ENCODE peak calls at places on chromosomes 4 and X, in seven cellular contexts. One of them, this sample, is unnamed.
A peak's percentile ranks its signal among the peaks of the same experiment; 100 is the strongest.

GRCh38 chr4:17385403-17385802 is 126.5 kb downstream of the QDPR start:
- DNase-seq in astrocyte: peak; percentile 10
- DNase-seq in vagina: no peak
- DNase-seq in K562: no peak
- DNase-seq in cardiac muscle cell: peak; percentile 1
- DNase-seq in heart left ventricle: no peak
- DNase-seq in testis: no peak
- DNase-seq in this sample: no peak

GRCh38 chr4:6426571-6427438 is 45.6 kb downstream of the PPP2R2C start:
- DNase-seq in astrocyte: no peak
- DNase-seq in vagina: no peak
- DNase-seq in K562: no peak
- DNase-seq in cardiac muscle cell: no peak
- DNase-seq in heart left ventricle: no peak
- DNase-seq in testis: no peak
- DNase-seq in this sample: no peak

GRCh38 chrX:132389480-132389879 is 99.4 kb downstream of the MBNL3 start:
- DNase-seq in astrocyte: no peak
- DNase-seq in vagina: no peak
- DNase-seq in K562: no peak
- DNase-seq in cardiac muscle cell: no peak
- DNase-seq in heart left ventricle: no peak
- DNase-seq in testis: no peak
- DNase-seq in this sample: no peak

GRCh38 chr4:2289955-2290333 is 28.0 kb upstream of the MXD4 start:
- DNase-seq in astrocyte: no peak
- DNase-seq in vagina: no peak
- DNase-seq in K562: no peak
- DNase-seq in cardiac muscle cell: no peak
- DNase-seq in heart left ventricle: no peak
- DNase-seq in testis: no peak
- DNase-seq in this sample: peak; percentile 30

GRCh38 chr4:86264269-86264668 is 95.6 kb downstream of the MAPK10 start:
- DNase-seq in astrocyte: no peak
- DNase-seq in vagina: no peak
- DNase-seq in K562: no peak
- DNase-seq in cardiac muscle cell: peak; percentile 9
- DNase-seq in heart left ventricle: no peak
- DNase-seq in testis: no peak
- DNase-seq in this sample: no peak

GRCh38 chr4:115433501-115433900 is 320.1 kb upstream of the NDST4 start:
- DNase-seq in astrocyte: no peak
- DNase-seq in vagina: no peak
- DNase-seq in K562: no peak
- DNase-seq in cardiac muscle cell: no peak
- DNase-seq in heart left ventricle: no peak
- DNase-seq in testis: no peak
- DNase-seq in this sample: no peak

GRCh38 chr4:48290146-48290772 is 20.6 kb upstream of the TEC start:
- DNase-seq in astrocyte: no peak
- DNase-seq in vagina: no peak
- DNase-seq in K562: peak; percentile 64
- DNase-seq in cardiac muscle cell: peak; percentile 13
- DNase-seq in heart left ventricle: no peak
- DNase-seq in testis: no peak
- DNase-seq in this sample: peak; percentile 32

GRCh38 chr4:35286434-35286833 is 957.9 kb downstream of the ARAP2 start:
- DNase-seq in astrocyte: no peak
- DNase-seq in vagina: no peak
- DNase-seq in K562: no peak
- DNase-seq in cardiac muscle cell: peak; percentile 64
- DNase-seq in heart left ventricle: no peak
- DNase-seq in testis: no peak
- DNase-seq in this sample: no peak

GRCh38 chr4:186170966-186171365 is 20.4 kb upstream of the CYP4V2 start:
- DNase-seq in astrocyte: no peak
- DNase-seq in vagina: no peak
- DNase-seq in K562: no peak
- DNase-seq in cardiac muscle cell: no peak
- DNase-seq in heart left ventricle: no peak
- DNase-seq in testis: no peak
- DNase-seq in this sample: no peak

GRCh38 chrX:12610079-12610478 is 181.1 kb upstream of the PRPS2 start:
- DNase-seq in astrocyte: peak; percentile 85
- DNase-seq in vagina: no peak
- DNase-seq in K562: no peak
- DNase-seq in cardiac muscle cell: no peak
- DNase-seq in heart left ventricle: no peak
- DNase-seq in testis: no peak
- DNase-seq in this sample: no peak

GRCh38 chr4:62791386-62791785 is 1591.3 kb downstream of the ADGRL3 start:
- DNase-seq in astrocyte: no peak
- DNase-seq in vagina: no peak
- DNase-seq in K562: no peak
- DNase-seq in cardiac muscle cell: no peak
- DNase-seq in heart left ventricle: no peak
- DNase-seq in testis: no peak
- DNase-seq in this sample: no peak

GRCh38 chr4:20432098-20432497 is 180.4 kb downstream of the SLIT2 start:
- DNase-seq in astrocyte: peak; percentile 41
- DNase-seq in vagina: no peak
- DNase-seq in K562: no peak
- DNase-seq in cardiac muscle cell: no peak
- DNase-seq in heart left ventricle: no peak
- DNase-seq in testis: no peak
- DNase-seq in this sample: no peak

GRCh38 chrX:25206761-25207160 is 191.0 kb upstream of the ARX start:
- DNase-seq in astrocyte: peak; percentile 28
- DNase-seq in vagina: no peak
- DNase-seq in K562: no peak
- DNase-seq in cardiac muscle cell: no peak
- DNase-seq in heart left ventricle: no peak
- DNase-seq in testis: no peak
- DNase-seq in this sample: no peak

GRCh38 chrX:54067741-54068140 is 23.5 kb upstream of the PHF8 start:
- DNase-seq in astrocyte: no peak
- DNase-seq in vagina: no peak
- DNase-seq in K562: no peak
- DNase-seq in cardiac muscle cell: no peak
- DNase-seq in heart left ventricle: no peak
- DNase-seq in testis: no peak
- DNase-seq in this sample: no peak

GRCh38 chr4:6889101-6889735 is 20.4 kb upstream of the TBC1D14 start:
- DNase-seq in astrocyte: no peak
- DNase-seq in vagina: no peak
- DNase-seq in K562: no peak
- DNase-seq in cardiac muscle cell: no peak
- DNase-seq in heart left ventricle: no peak
- DNase-seq in testis: no peak
- DNase-seq in this sample: no peak

GRCh38 chrX:17174671-17175070 is 200.3 kb upstream of the NHS start:
- DNase-seq in astrocyte: no peak
- DNase-seq in vagina: no peak
- DNase-seq in K562: no peak
- DNase-seq in cardiac muscle cell: no peak
- DNase-seq in heart left ventricle: peak; percentile 82
- DNase-seq in testis: no peak
- DNase-seq in this sample: peak; percentile 19

GRCh38 chr4:19026281-19026680 is 1004.7 kb upstream of the LCORL start:
- DNase-seq in astrocyte: peak; percentile 76
- DNase-seq in vagina: no peak
- DNase-seq in K562: no peak
- DNase-seq in cardiac muscle cell: no peak
- DNase-seq in heart left ventricle: no peak
- DNase-seq in testis: peak; percentile 27
- DNase-seq in this sample: no peak

GRCh38 chr4:53520114-53520513 is 71.2 kb downstream of the LNX1 start:
- DNase-seq in astrocyte: no peak
- DNase-seq in vagina: no peak
- DNase-seq in K562: no peak
- DNase-seq in cardiac muscle cell: peak; percentile 48
- DNase-seq in heart left ventricle: no peak
- DNase-seq in testis: no peak
- DNase-seq in this sample: no peak

GRCh38 chrX:119516157-119516702 is 48.0 kb downstream of the SLC25A5 start:
- DNase-seq in astrocyte: peak; percentile 18
- DNase-seq in vagina: no peak
- DNase-seq in K562: peak; percentile 72
- DNase-seq in cardiac muscle cell: peak; percentile 72
- DNase-seq in heart left ventricle: no peak
- DNase-seq in testis: peak; percentile 53
- DNase-seq in this sample: peak; percentile 27

GRCh38 chrX:73963682-73964081 is 340.3 kb upstream of the ZCCHC13 start:
- DNase-seq in astrocyte: no peak
- DNase-seq in vagina: no peak
- DNase-seq in K562: no peak
- DNase-seq in cardiac muscle cell: no peak
- DNase-seq in heart left ventricle: peak; percentile 66
- DNase-seq in testis: peak; percentile 23
- DNase-seq in this sample: no peak

GRCh38 chrX:31123335-31123734 is 51.5 kb upstream of the FTHL17 start:
- DNase-seq in astrocyte: no peak
- DNase-seq in vagina: no peak
- DNase-seq in K562: no peak
- DNase-seq in cardiac muscle cell: no peak
- DNase-seq in heart left ventricle: no peak
- DNase-seq in testis: no peak
- DNase-seq in this sample: no peak

GRCh38 chr4:173293663-173294062 is 40.5 kb downstream of the HMGB2 start:
- DNase-seq in astrocyte: no peak
- DNase-seq in vagina: no peak
- DNase-seq in K562: no peak
- DNase-seq in cardiac muscle cell: no peak
- DNase-seq in heart left ventricle: no peak
- DNase-seq in testis: no peak
- DNase-seq in this sample: no peak

GRCh38 chr4:40995850-40996249 is 218.5 kb downstream of the APBB2 start:
- DNase-seq in astrocyte: peak; percentile 83
- DNase-seq in vagina: no peak
- DNase-seq in K562: no peak
- DNase-seq in cardiac muscle cell: no peak
- DNase-seq in heart left ventricle: no peak
- DNase-seq in testis: no peak
- DNase-seq in this sample: no peak
- H3K4me1 ChIP-seq in astrocyte: peaks cover 45% of the 10 kb centered on the region
- H3K4me1 ChIP-seq in vagina: peaks cover 9% of the 10 kb centered on the region
- H3K4me1 ChIP-seq in K562: no peaks in the 10 kb centered on the region
- H3K4me1 ChIP-seq in cardiac muscle cell: no peaks in the 10 kb centered on the region
- H3K4me1 ChIP-seq in heart left ventricle: peaks cover 27% of the 10 kb centered on the region
- H3K4me1 ChIP-seq in testis: peaks cover 4% of the 10 kb centered on the region
- H3K4me1 ChIP-seq in this sample: no peaks in the 10 kb centered on the region

GRCh38 chr4:41935652-41936021 is 408 bp downstream of the TMEM33 start:
- DNase-seq in astrocyte: no peak
- DNase-seq in vagina: no peak
- DNase-seq in K562: peak; percentile 33
- DNase-seq in cardiac muscle cell: no peak
- DNase-seq in heart left ventricle: no peak
- DNase-seq in testis: no peak
- DNase-seq in this sample: no peak

GRCh38 chr4:41933997-41934812 is 1.0 kb upstream of the TMEM33 start:
- DNase-seq in astrocyte: no peak
- DNase-seq in vagina: no peak
- DNase-seq in K562: no peak
- DNase-seq in cardiac muscle cell: no peak
- DNase-seq in heart left ventricle: no peak
- DNase-seq in testis: peak; percentile 54
- DNase-seq in this sample: no peak

GRCh38 chr4:41939016-41939623 is 3.9 kb downstream of the TMEM33 start:
- DNase-seq in astrocyte: no peak
- DNase-seq in vagina: no peak
- DNase-seq in K562: no peak
- DNase-seq in cardiac muscle cell: no peak
- DNase-seq in heart left ventricle: no peak
- DNase-seq in testis: no peak
- DNase-seq in this sample: no peak

GRCh38 chr4:41932988-41933387 is 2.2 kb upstream of the TMEM33 start:
- DNase-seq in astrocyte: no peak
- DNase-seq in vagina: no peak
- DNase-seq in K562: no peak
- DNase-seq in cardiac muscle cell: no peak
- DNase-seq in heart left ventricle: no peak
- DNase-seq in testis: no peak
- DNase-seq in this sample: no peak

GRCh38 chr4:41934813-41935651 is at the start of gene TMEM33:
- DNase-seq in astrocyte: peak; percentile 76
- DNase-seq in vagina: no peak
- DNase-seq in K562: peak; percentile 87
- DNase-seq in cardiac muscle cell: peak; percentile 88
- DNase-seq in heart left ventricle: peak; percentile 91
- DNase-seq in testis: peak; percentile 93
- DNase-seq in this sample: peak; percentile 86
- TF ChIP-seq CTCF in astrocyte: no peak
- TF ChIP-seq CTCF in vagina: peak; percentile 6
- TF ChIP-seq CTCF in K562: no peak
- TF ChIP-seq CTCF in cardiac muscle cell: peak; percentile 15
- TF ChIP-seq CTCF in heart left ventricle: no peak
- TF ChIP-seq CTCF in testis: no peak
- TF ChIP-seq CTCF in this sample: no peak

GRCh38 chr4:40190880-40191815 is 5.7 kb upstream of the RHOH start:
- DNase-seq in astrocyte: no peak
- DNase-seq in vagina: no peak
- DNase-seq in K562: no peak
- DNase-seq in cardiac muscle cell: no peak
- DNase-seq in heart left ventricle: no peak
- DNase-seq in testis: no peak
- DNase-seq in this sample: no peak
- H3K4me1 ChIP-seq in astrocyte: no peaks in the 10 kb centered on the region
- H3K4me1 ChIP-seq in vagina: no peaks in the 10 kb centered on the region
- H3K4me1 ChIP-seq in K562: peaks cover 35% of the 10 kb centered on the region
- H3K4me1 ChIP-seq in cardiac muscle cell: no peaks in the 10 kb centered on the region
- H3K4me1 ChIP-seq in heart left ventricle: no peaks in the 10 kb centered on the region
- H3K4me1 ChIP-seq in testis: no peaks in the 10 kb centered on the region
- H3K4me1 ChIP-seq in this sample: no peaks in the 10 kb centered on the region

GRCh38 chr4:169485791-169486742 is 126.3 kb downstream of the NEK1 start:
- DNase-seq in astrocyte: peak; percentile 42
- DNase-seq in vagina: no peak
- DNase-seq in K562: no peak
- DNase-seq in cardiac muscle cell: peak; percentile 38
- DNase-seq in heart left ventricle: no peak
- DNase-seq in testis: peak; percentile 49
- DNase-seq in this sample: peak; percentile 34
- TF ChIP-seq CTCF in astrocyte: peak; percentile 72
- TF ChIP-seq CTCF in vagina: peak; percentile 23
- TF ChIP-seq CTCF in K562: peak; percentile 44
- TF ChIP-seq CTCF in cardiac muscle cell: peak; percentile 51
- TF ChIP-seq CTCF in heart left ventricle: peak; percentile 68
- TF ChIP-seq CTCF in testis: peak; percentile 33
- TF ChIP-seq CTCF in this sample: peak; percentile 70

This sample was measured in BE2C.